ENCODE peak calls at places on chromosomes 3 and 15, in ten cellular contexts. M, Q, D, J, H, P, O, Y, Z and C are unnamed samples. For H3K4me1, the result is how much of the 10 kb centered on the place peaks cover.

GRCh38 chr3:187661267-187661666 is 8.9 kb downstream of the SST start:
- DNase-seq in M (no peak), Q (no peak), D (no peak), J (no peak), H (no peak), P (no peak), O (no peak), Y (no peak), Z (no peak), C (no peak)

GRCh38 chr3:13069495-13069894 is 3.7 kb downstream of the IQSEC1 start:
- DNase-seq in M (no peak), Q (no peak), D (peak), J (peak), H (no peak), P (no peak), O (no peak), Y (no peak), Z (peak), C (no peak)

GRCh38 chr15:99450896-99451358 is 114.9 kb upstream of the MEF2A start:
- DNase-seq in M (no peak), Q (peak), D (peak), J (no peak), H (no peak), P (peak), O (peak), Y (peak), Z (peak), C (peak)

GRCh38 chr3:194140520-194141414 is 4.8 kb downstream of the HES1 start:
- DNase-seq in M (no peak), Q (peak), D (peak), J (no peak), H (no peak), P (peak), O (peak), Y (peak), Z (peak), C (peak)

GRCh38 chr15:74781673-74782595 is at the start of gene CSK:
- DNase-seq in M (peak), Q (peak), D (peak), J (no peak), H (peak), P (peak), O (peak), Y (peak), Z (peak), C (peak)

GRCh38 chr3:176526194-176526593 is 671.1 kb downstream of the TBL1XR1 start:
- DNase-seq in M (no peak), Q (no peak), D (no peak), J (no peak), H (no peak), P (no peak), O (no peak), Y (peak), Z (no peak), C (no peak)

GRCh38 chr3:175558261-175558660 is 699.1 kb downstream of the NAALADL2 start:
- DNase-seq in M (no peak), Q (no peak), D (no peak), J (no peak), H (no peak), P (no peak), O (no peak), Y (no peak), Z (no peak), C (no peak)

GRCh38 chr3:173103469-173103868 is 37.6 kb downstream of the SPATA16 start:
- DNase-seq in M (no peak), Q (no peak), D (no peak), J (no peak), H (no peak), P (no peak), O (no peak), Y (no peak), Z (no peak), C (no peak)

GRCh38 chr3:156483426-156483825 is 71.5 kb downstream of the SSR3 start:
- DNase-seq in M (peak), Q (no peak), D (peak), J (peak), H (no peak), P (no peak), O (no peak), Y (peak), Z (peak), C (peak)

GRCh38 chr3:11297126-11297525 is 24.9 kb downstream of the ATG7 start:
- DNase-seq in M (no peak), Q (no peak), D (no peak), J (no peak), H (no peak), P (no peak), O (no peak), Y (no peak), Z (no peak), C (no peak)

GRCh38 chr3:56856686-56857577 is 55.2 kb upstream of the ARHGEF3 start:
- DNase-seq in M (no peak), Q (no peak), D (no peak), J (no peak), H (no peak), P (no peak), O (no peak), Y (no peak), Z (no peak), C (no peak)

GRCh38 chr15:47983533-47983932 is 137.3 kb upstream of the SLC24A5 start:
- DNase-seq in M (no peak), Q (no peak), D (no peak), J (no peak), H (no peak), P (no peak), O (no peak), Y (peak), Z (no peak), C (no peak)

GRCh38 chr3:152272771-152273242 is 4.1 kb downstream of the MBNL1 start:
- DNase-seq in M (peak), Q (no peak), D (peak), J (no peak), H (no peak), P (no peak), O (no peak), Y (no peak), Z (peak), C (peak)

GRCh38 chr3:151445283-151446001 is 15.4 kb downstream of the IGSF10 start:
- DNase-seq in M (peak), Q (peak), D (no peak), J (no peak), H (no peak), P (no peak), O (no peak), Y (no peak), Z (no peak), C (peak)

GRCh38 chr15:82110144-82110543 is 64.3 kb upstream of the MEX3B start:
- DNase-seq in M (no peak), Q (no peak), D (no peak), J (no peak), H (no peak), P (no peak), O (no peak), Y (no peak), Z (no peak), C (no peak)

GRCh38 chr15:36954486-36954885 is 145.9 kb downstream of the MEIS2 start:
- DNase-seq in M (peak), Q (no peak), D (no peak), J (no peak), H (no peak), P (no peak), O (no peak), Y (no peak), Z (no peak), C (peak)

GRCh38 chr3:129282727-129283327 is 4.2 kb downstream of the HMCES start:
- DNase-seq in M (peak), Q (no peak), D (peak), J (peak), H (no peak), P (no peak), O (no peak), Y (peak), Z (peak), C (peak)

GRCh38 chr3:129280183-129280582 is 1.5 kb downstream of the HMCES start:
- DNase-seq in M (no peak), Q (no peak), D (no peak), J (no peak), H (no peak), P (no peak), O (no peak), Y (no peak), Z (no peak), C (no peak)

GRCh38 chr3:129278970-129279906 is 568 bp downstream of the HMCES start:
- DNase-seq in M (peak), Q (no peak), D (peak), J (no peak), H (peak), P (peak), O (peak), Y (peak), Z (peak), C (peak)

GRCh38 chr3:129278439-129278969 is at the start of gene HMCES:
- DNase-seq in M (peak), Q (peak), D (peak), J (peak), H (peak), P (peak), O (peak), Y (peak), Z (peak), C (peak)

DNA sequence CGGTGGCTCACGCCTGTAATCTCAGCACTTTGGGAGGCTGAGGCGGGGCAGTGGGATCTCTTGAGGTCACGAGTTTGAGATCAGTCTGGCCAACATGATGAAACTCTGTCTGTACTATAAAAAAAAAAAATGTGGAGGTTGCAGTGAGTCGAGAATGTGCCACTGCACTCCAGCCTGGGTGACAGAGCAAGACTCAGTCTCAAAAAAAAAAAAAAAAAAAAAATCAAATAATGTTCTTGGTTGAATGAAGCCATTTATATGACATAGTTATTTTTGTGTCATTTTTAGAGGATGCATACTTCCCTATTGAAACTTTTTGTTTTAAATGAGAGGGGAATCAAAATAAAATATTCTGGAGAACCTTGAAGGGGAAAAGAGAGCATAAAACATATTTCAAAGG is 3.1 kb downstream of the HMCES start:
- DNase-seq in M (no peak), Q (no peak), D (no peak), J (no peak), H (no peak), P (no peak), O (no peak), Y (no peak), Z (peak), C (no peak)
- H3K4me1 ChIP-seq in M (under half), Q (under half), D (under half), J (under half), H (under half), P (half or more), O (under half), Y (under half), Z (under half), C (under half)

DNA sequence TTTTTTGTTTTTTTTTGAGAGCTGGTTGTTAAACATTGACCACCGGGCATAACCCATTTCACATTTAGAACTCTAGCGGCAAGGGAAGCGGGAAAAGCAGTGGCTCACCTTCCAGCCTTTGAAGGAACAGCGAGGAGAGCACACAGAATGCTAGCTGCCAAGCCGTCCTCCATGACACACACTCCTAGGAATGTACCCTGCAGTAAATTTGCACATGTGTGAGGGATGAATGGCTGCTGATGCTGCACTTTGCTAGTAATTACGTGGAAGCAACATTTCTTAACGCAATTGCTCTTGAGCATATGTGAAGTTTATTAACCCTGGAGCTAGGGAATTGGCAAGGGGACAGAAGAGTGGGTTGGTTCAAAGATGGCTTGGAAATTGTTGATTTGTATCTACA is 123.7 kb downstream of the CHSY1 start:
- DNase-seq in M (peak), Q (no peak), D (no peak), J (no peak), H (no peak), P (no peak), O (no peak), Y (peak), Z (no peak), C (peak)
- H3K4me1 ChIP-seq in M (under half), Q (under half), D (under half), J (under half), H (under half), P (half or more), O (under half), Y (under half), Z (under half), C (under half)

GRCh38 chr3:195150194-195151118 is 120.5 kb downstream of the XXYLT1 start:
- DNase-seq in M (peak), Q (peak), D (peak), J (no peak), H (no peak), P (peak), O (peak), Y (peak), Z (peak), C (peak)

GRCh38 chr3:195151402-195151801 is 119.6 kb downstream of the XXYLT1 start:
- DNase-seq in M (no peak), Q (no peak), D (no peak), J (no peak), H (no peak), P (no peak), O (no peak), Y (no peak), Z (no peak), C (no peak)

GRCh38 chr3:195153653-195154052 is 117.3 kb downstream of the XXYLT1 start:
- DNase-seq in M (peak), Q (no peak), D (no peak), J (no peak), H (no peak), P (no peak), O (no peak), Y (peak), Z (no peak), C (peak)

GRCh38 chr3:195153121-195153520 is 117.8 kb downstream of the XXYLT1 start:
- DNase-seq in M (peak), Q (peak), D (no peak), J (no peak), H (no peak), P (peak), O (no peak), Y (peak), Z (no peak), C (peak)

GRCh38 chr3:195151866-195152526 is 119.0 kb downstream of the XXYLT1 start:
- DNase-seq in M (peak), Q (no peak), D (no peak), J (no peak), H (no peak), P (no peak), O (no peak), Y (peak), Z (no peak), C (peak)
- H3K4me1 ChIP-seq in M (under half), Q (under half), D (under half), J (under half), H (under half), P (half or more), O (under half), Y (half or more), Z (under half), C (half or more)

GRCh38 chr3:177598110-177598833 is 401.0 kb upstream of the TBL1XR1 start:
- DNase-seq in M (no peak), Q (no peak), D (no peak), J (no peak), H (no peak), P (no peak), O (no peak), Y (peak), Z (no peak), C (no peak)
- H3K4me1 ChIP-seq in M (under half), Q (under half), D (under half), J (under half), H (half or more), P (half or more), O (under half), Y (under half), Z (under half), C (under half)

GRCh38 chr3:50345008-50345407 is 524 bp downstream of the ZMYND10 start:
- DNase-seq in M (no peak), Q (no peak), D (no peak), J (no peak), H (no peak), P (no peak), O (no peak), Y (no peak), Z (no peak), C (no peak)
- H3K4me1 ChIP-seq in M (under half), Q (under half), D (half or more), J (under half), H (under half), P (half or more), O (under half), Y (under half), Z (under half), C (under half)

GRCh38 chr3:149270180-149270579 is 48.6 kb upstream of the CP start:
- DNase-seq in M (peak), Q (no peak), D (no peak), J (no peak), H (no peak), P (no peak), O (no peak), Y (no peak), Z (no peak), C (peak)

GRCh38 chr3:149276621-149277020 is 55.0 kb upstream of the CP start:
- DNase-seq in M (no peak), Q (no peak), D (no peak), J (no peak), H (no peak), P (no peak), O (no peak), Y (no peak), Z (no peak), C (no peak)

GRCh38 chr3:149271669-149272068 is 50.0 kb upstream of the CP start:
- DNase-seq in M (no peak), Q (no peak), D (no peak), J (no peak), H (no peak), P (no peak), O (no peak), Y (no peak), Z (no peak), C (no peak)

GRCh38 chr3:149274220-149274619 is 52.6 kb upstream of the CP start:
- DNase-seq in M (no peak), Q (no peak), D (no peak), J (no peak), H (no peak), P (no peak), O (no peak), Y (no peak), Z (no peak), C (no peak)

DNA sequence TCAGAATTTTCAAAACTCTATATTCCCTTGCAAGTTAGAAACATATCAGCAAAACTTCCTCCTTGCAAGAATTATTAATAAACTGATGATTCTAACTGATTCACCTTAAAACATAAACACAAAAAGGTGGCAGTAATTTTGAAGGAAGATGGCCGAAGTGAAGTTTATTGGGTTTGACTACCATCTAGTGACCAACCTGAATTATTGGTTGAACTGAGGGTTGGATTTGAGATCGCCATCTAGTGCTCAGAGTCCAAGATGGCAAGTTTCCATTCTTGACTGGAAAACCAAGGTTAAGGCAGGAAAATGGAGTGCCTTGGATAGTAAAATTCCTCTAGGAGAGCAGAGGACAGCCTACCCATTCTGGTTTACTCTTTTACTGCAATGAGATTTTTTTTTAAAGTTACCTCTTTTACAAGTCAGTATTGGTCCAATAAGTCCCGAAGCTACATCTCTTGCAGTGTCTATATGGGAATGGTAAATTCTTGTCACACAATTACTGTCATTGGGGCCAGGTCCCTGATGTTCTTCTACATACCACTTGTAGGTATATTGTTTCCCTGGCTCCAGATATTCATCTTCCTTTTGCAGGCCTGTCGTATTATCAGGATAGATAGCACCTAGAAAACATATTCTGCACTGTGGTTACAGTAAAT is 51.6 kb upstream of the CP start:
- DNase-seq in M (peak), Q (no peak), D (peak), J (peak), H (peak), P (peak), O (peak), Y (peak), Z (peak), C (peak)
- H3K4me1 ChIP-seq in M (under half), Q (under half), D (under half), J (under half), H (under half), P (under half), O (under half), Y (under half), Z (under half), C (under half)

GRCh38 chr3:159795776-159796175 is 192.9 kb upstream of the IL12A start:
- DNase-seq in M (no peak), Q (no peak), D (no peak), J (no peak), H (no peak), P (no peak), O (no peak), Y (no peak), Z (no peak), C (peak)
- H3K4me1 ChIP-seq in M (under half), Q (half or more), D (under half), J (under half), H (half or more), P (half or more), O (under half), Y (under half), Z (under half), C (under half)